ENCODE peak calls at places on chromosomes 12 and 14, in nine cellular contexts. H is choroid plexus epithelial cell; Q is NCI-H2081; F is HT1080; C is kidney tubule cell; Z is neuronal stem cell; T is GM03348; E is stimulated activated CD4-positive, alpha-beta T cell treated with anti-CD3 and anti-CD28 coated beads, Interleukin-15, amount 100 ng/mL, for 1 hour; Y is T-cell. X is an unnamed sample.

GRCh38 chr14:103880334-103880985 is 33.1 kb upstream of the PPP1R13B start:
- DNase-seq in Q (no peak), F (peak), Y (peak), Z (no peak), H (peak), E (no peak), T (peak), C (no peak), X (no peak)

GRCh38 chr12:20125259-20125919 is 242.9 kb upstream of the PDE3A start:
- DNase-seq in Z (no peak), E (no peak), Q (no peak), F (no peak), T (peak), Y (no peak), H (no peak), C (no peak), X (no peak)

GRCh38 chr14:89509891-89510290 is 92.9 kb upstream of the FOXN3 start:
- DNase-seq in Y (no peak), C (peak), Z (no peak), F (peak), H (peak), Q (no peak), T (peak), E (no peak), X (no peak)

GRCh38 chr14:30223385-30223785 is 295.7 kb upstream of the PRKD1 start:
- DNase-seq in F (peak), E (no peak), Z (no peak), T (peak), H (peak), C (peak), Q (no peak), Y (no peak), X (no peak)

GRCh38 chr14:21526672-21527319 is 650 bp upstream of the SALL2 start:
- DNase-seq in E (no peak), Q (no peak), Y (no peak), T (no peak), H (no peak), F (no peak), Z (peak), C (no peak), X (no peak)

GRCh38 chr12:54049164-54049563 is 4.5 kb upstream of the HOXC4 start:
- DNase-seq in T (no peak), Z (no peak), F (no peak), E (no peak), Y (no peak), H (no peak), Q (no peak), C (no peak), X (no peak)

GRCh38 chr12:113798552-113798951 is 167.6 kb downstream of the RBM19 start:
- DNase-seq in H (no peak), Z (no peak), T (no peak), F (no peak), E (no peak), C (no peak), Q (no peak), Y (no peak), X (no peak)

GRCh38 chr14:24232121-24232644 is at the start of gene NEDD8:
- DNase-seq in H (peak), C (peak), Y (peak), F (peak), Z (peak), T (peak), Q (peak), E (peak), X (peak)

GRCh38 chr14:91329615-91330014 is 85.1 kb upstream of the GPR68 start:
- DNase-seq in H (no peak), Q (no peak), F (no peak), E (no peak), C (peak), Y (no peak), Z (no peak), T (no peak), X (no peak)

GRCh38 chr12:116490481-116490880 is 68.7 kb upstream of the MAP1LC3B2 start:
- DNase-seq in E (no peak), Y (no peak), Q (no peak), T (no peak), C (no peak), F (no peak), Z (no peak), H (peak), X (no peak)

GRCh38 chr14:105455766-105456660 is 18.6 kb upstream of the CRIP2 start:
- DNase-seq in T (no peak), E (no peak), Q (no peak), Y (no peak), C (no peak), Z (no peak), F (no peak), H (no peak), X (no peak)

GRCh38 chr14:104316121-104316722 is 177.8 kb downstream of the KIF26A start:
- DNase-seq in E (no peak), T (no peak), Z (no peak), F (no peak), H (no peak), Y (no peak), Q (no peak), C (no peak), X (no peak)

X was measured in esophagus squamous epithelium.